ENCODE peak calls at places on chromosome 3, in four cellular contexts. Z is neuronal stem cell, J is aorta, A is psoas muscle. K is an unnamed sample.

GRCh38 chr3:197520311-197521276 is 35.2 kb downstream of the BDH1 start:
- DNase-seq in Z (peak; percentile 37), J (no peak), A (no peak), K (peak; percentile 84)

GRCh38 chr3:46913644-46914043 is 36.1 kb downstream of the PTH1R start:
- DNase-seq in Z (no peak), J (peak; percentile 18), A (peak; percentile 52), K (peak; percentile 87)

GRCh38 chr3:195266428-195266827 is 4.5 kb downstream of the XXYLT1 start:
- DNase-seq in Z (no peak), J (no peak), A (no peak), K (no peak)

GRCh38 chr3:79263423-79263822 is 504.4 kb downstream of the ROBO1 start:
- DNase-seq in Z (no peak), J (no peak), A (no peak), K (no peak)

GRCh38 chr3:24450142-24450932 is 44.3 kb downstream of the THRB start:
- DNase-seq in Z (no peak), J (no peak), A (no peak), K (peak; percentile 37)

GRCh38 chr3:46701211-46701939 is at the start of gene TMIE:
- DNase-seq in Z (no peak), J (peak; percentile 53), A (peak; percentile 69), K (no peak)

GRCh38 chr3:131421301-131421700 is 39.7 kb downstream of the NUDT16 start:
- DNase-seq in Z (no peak), J (no peak), A (no peak), K (no peak)

GRCh38 chr3:3798641-3799113 is 554 bp upstream of the LRRN1 start:
- DNase-seq in Z (no peak), J (no peak), A (peak; percentile 58), K (peak; percentile 42)

GRCh38 chr3:2514031-2514430 is 415.4 kb downstream of the CNTN4 start:
- DNase-seq in Z (peak; percentile 72), J (no peak), A (no peak), K (no peak)

GRCh38 chr3:55244247-55244646 is 242.9 kb downstream of the WNT5A start:
- DNase-seq in Z (no peak), J (no peak), A (no peak), K (no peak)

GRCh38 chr3:107897471-107898180 is 193.2 kb downstream of the CD47 start:
- DNase-seq in Z (no peak), J (no peak), A (no peak), K (no peak)

DNA sequence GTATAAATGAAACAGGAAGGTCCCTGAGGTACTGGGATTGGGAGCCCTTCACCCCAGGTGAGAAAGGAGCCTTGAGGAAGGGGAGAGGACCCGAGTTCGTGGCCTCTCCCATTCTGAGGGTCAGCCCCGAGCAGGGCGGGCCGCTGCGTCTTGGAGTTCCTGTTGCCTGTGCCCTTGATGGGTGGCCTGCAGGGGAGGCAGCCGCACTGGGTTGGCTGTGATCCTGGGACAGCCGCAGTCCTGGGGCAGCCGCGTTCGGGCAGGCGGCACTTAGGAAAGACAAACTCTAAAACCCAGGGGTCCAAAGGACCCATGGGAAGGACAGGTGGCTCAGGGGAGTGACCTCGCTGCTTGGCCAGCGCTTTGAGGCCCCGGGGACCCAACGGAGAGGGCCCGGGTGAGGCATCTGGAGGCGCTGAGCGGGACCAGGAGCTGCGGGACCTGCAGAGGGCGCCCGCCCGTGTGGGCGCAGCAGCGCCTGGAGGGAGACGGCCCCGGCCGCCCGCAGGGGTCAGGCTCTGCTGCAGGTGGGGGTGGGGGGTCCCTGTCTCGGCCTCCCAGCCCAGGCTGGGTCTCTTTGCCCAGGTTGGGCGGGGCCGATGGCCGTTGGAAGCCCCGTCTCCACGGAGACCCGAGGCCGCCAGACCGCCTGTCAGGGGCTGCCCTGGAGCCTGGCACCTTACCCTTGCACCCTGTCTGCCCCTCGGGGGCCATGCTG is 65.1 kb downstream of the HMCES start:
- DNase-seq in Z (peak; percentile 39), J (peak; percentile 61), A (peak; percentile 64), K (peak; percentile 50)
- H3K4me3 ChIP-seq in Z (no peak overlapping the region), J (no peak overlapping the region), A (peak overlapping the region; percentile 48), K (no peak overlapping the region)

DNA sequence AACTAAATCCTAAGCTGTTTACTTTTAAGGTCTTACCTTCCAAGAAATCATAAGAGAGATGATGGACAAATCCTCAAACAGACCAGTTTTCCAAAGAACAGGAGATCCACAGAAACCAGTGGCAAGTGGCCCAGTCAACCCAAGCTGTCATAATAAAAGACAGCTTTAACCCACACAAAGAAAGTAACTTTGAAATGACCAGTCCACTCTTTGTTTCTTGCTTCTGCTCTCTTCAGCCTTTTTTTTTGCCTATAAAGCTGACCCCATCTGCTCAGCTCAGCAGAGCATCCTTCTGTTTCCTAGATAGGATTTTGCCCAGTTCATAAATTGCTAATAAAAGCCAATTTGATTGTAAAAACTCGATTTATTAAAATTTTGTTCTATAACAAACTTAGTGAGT is 299.4 kb downstream of the OXSM start:
- DNase-seq in Z (no peak), J (no peak), A (no peak), K (no peak)
- H3K9me3 ChIP-seq in Z (no peaks in the 10 kb centered on the region), J (no peaks in the 10 kb centered on the region), A (no peaks in the 10 kb centered on the region), K (peaks cover 48% of the 10 kb centered on the region)

GRCh38 chr3:50156549-50156948 is 1.4 kb downstream of the SEMA3F start:
- DNase-seq in Z (no peak), J (no peak), A (no peak), K (no peak)
- H3K4me3 ChIP-seq in Z (no peak overlapping the region), J (peak overlapping the region; percentile 41), A (peak overlapping the region; percentile 79), K (no peak overlapping the region)

GRCh38 chr3:33975463-33975862 is 177.0 kb downstream of the PDCD6IP start:
- DNase-seq in Z (no peak), J (no peak), A (no peak), K (no peak)
- H3K9me3 ChIP-seq in Z (no peaks in the 10 kb centered on the region), J (peaks cover 8% of the 10 kb centered on the region), A (no peaks in the 10 kb centered on the region), K (peaks cover under 1% of the 10 kb centered on the region)

DNA sequence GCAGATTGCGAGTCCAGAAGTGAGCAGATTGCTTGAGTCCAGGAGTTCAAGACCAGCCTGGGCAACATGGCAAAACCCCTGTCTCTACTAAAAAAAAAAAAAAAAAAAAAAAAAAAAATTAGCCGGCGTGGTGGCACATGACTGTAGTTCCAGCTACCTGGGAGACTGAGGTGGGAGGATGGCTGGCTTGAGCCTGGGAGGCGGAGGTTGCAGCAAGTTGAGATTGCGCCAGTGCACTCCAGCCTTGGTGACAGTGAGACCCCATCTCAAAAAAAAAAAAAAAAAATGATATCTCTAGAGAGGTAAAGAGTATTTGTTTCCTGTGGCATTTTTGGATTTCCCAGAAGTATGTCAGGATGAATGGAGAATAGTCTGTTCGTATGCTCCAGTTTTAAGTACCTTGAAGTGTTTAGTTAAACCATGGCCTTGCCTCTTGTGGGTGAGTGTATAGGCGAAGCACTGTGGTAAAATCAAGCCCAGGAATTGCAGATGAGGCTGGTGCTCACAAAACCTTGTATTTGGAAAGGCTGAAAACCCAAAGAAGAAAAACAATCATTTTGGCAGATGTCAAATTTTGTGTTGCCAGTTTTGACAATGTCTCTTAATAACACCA is 5.9 kb downstream of the CACNA1D start:
- DNase-seq in Z (no peak), J (no peak), A (no peak), K (no peak)
- H3K4me3 ChIP-seq in Z (no peak overlapping the region), J (no peak overlapping the region), A (no peak overlapping the region), K (no peak overlapping the region)

GRCh38 chr3:43014216-43014615 is 35.1 kb downstream of the GASK1A start:
- DNase-seq in Z (no peak), J (no peak), A (no peak), K (no peak)
- H3K9me3 ChIP-seq in Z (peaks cover 9% of the 10 kb centered on the region), J (no peaks in the 10 kb centered on the region), A (no peaks in the 10 kb centered on the region), K (peaks cover 3% of the 10 kb centered on the region)

GRCh38 chr3:112813723-112814171 is 32.9 kb downstream of the CD200R1L start:
- DNase-seq in Z (no peak), J (peak; percentile 65), A (no peak), K (no peak)

GRCh38 chr3:112811917-112812660 is 34.6 kb downstream of the CD200R1L start:
- DNase-seq in Z (no peak), J (peak; percentile 47), A (no peak), K (no peak)

GRCh38 chr3:112811150-112811884 is 35.3 kb downstream of the CD200R1L start:
- DNase-seq in Z (no peak), J (peak; percentile 73), A (no peak), K (no peak)

GRCh38 chr3:112814256-112814655 is 32.4 kb downstream of the CD200R1L start:
- DNase-seq in Z (no peak), J (no peak), A (no peak), K (no peak)

DNA sequence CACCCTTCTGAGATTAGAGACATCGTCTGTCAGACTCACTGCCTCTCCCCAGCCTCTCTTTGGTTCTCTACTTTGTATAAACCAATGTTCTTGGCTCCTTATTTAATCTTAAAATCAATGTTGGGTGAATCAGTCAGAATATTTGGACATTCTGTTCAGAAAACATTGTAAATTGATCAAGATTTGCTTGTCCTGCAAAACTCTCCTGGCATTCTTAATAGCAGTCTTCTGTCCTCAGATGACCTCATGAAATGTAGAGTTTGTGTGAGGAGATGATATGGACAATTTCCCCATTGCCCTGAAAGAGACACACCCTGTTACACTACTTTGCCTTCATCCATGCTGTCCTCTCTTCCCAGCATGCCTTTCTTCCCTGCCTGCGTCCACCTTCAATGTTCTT is 33.6 kb downstream of the CD200R1L start:
- DNase-seq in Z (no peak), J (no peak), A (no peak), K (no peak)
- H3K4me3 ChIP-seq in Z (no peak overlapping the region), J (no peak overlapping the region), A (no peak overlapping the region), K (no peak overlapping the region)

GRCh38 chr3:177889158-177889557 is 647.1 kb upstream of the KCNMB2 start:
- DNase-seq in Z (no peak), J (no peak), A (no peak), K (no peak)
- H3K9me3 ChIP-seq in Z (peaks cover 6% of the 10 kb centered on the region), J (no peaks in the 10 kb centered on the region), A (no peaks in the 10 kb centered on the region), K (no peaks in the 10 kb centered on the region)